ENCODE peak calls at places on chromosomes 16 and 17, in five cellular contexts. R is stimulated activated CD4-positive, alpha-beta T cell treated with anti-CD3 and anti-CD28 coated beads, Interleukin-1b, Interleukin-23, amount 100 ng/mL, for 1 hour; F is CD4-positive, alpha-beta memory T cell; O is RWPE1; J is endodermal cell. C is an unnamed sample.

GRCh38 chr16:56691885-56692284 is 9.6 kb downstream of the MT1X start:
- DNase-seq in R (no peak), F (no peak), O (peak), J (peak), C (no peak)

GRCh38 chr16:11327277-11328171 is 17.7 kb upstream of the RMI2 start:
- DNase-seq in R (no peak), F (peak), O (no peak), J (peak), C (no peak)

GRCh38 chr17:16286947-16287562 is 66.2 kb downstream of the CENPV start:
- DNase-seq in R (no peak), F (no peak), O (no peak), J (peak), C (no peak)

GRCh38 chr16:4693956-4694663 is 748 bp downstream of the NUDT16L1 start:
- DNase-seq in R (peak), F (peak), O (peak), J (peak), C (no peak)

GRCh38 chr17:76701471-76701967 is 9.2 kb downstream of the MXRA7 start:
- DNase-seq in R (no peak), F (no peak), O (no peak), J (no peak), C (no peak)

GRCh38 chr17:58335779-58336455 is 7.3 kb upstream of the TSPOAP1 start:
- DNase-seq in R (no peak), F (peak), O (no peak), J (peak), C (no peak)

GRCh38 chr17:58312021-58312630 is 16.5 kb downstream of the TSPOAP1 start:
- DNase-seq in R (no peak), F (no peak), O (no peak), J (peak), C (no peak)

GRCh38 chr16:89150981-89151380 is 20.6 kb upstream of the CDH15 start:
- DNase-seq in R (no peak), F (no peak), O (no peak), J (no peak), C (no peak)

GRCh38 chr17:65287040-65287439 is 149.9 kb downstream of the RGS9 start:
- DNase-seq in R (no peak), F (no peak), O (no peak), J (peak), C (no peak)

C was measured in cerebellar nuclear complex.